ENCODE peak calls at places on chromosomes 5 and 9, in seven cellular contexts. Y is fibroblast of lung, Q is mammary epithelial cell, X is PC-3, H is H1, R is HCT116, J is neural progenitor cell. F is an unnamed sample.

GRCh38 chr5:9419794-9420193 is 126.1 kb downstream of the SEMA5A start:
- DNase-seq in X (no peak), R (no peak), Q (no peak), H (no peak), J (no peak), Y (no peak), F (no peak)

GRCh38 chr9:126459546-126459945 is 132.9 kb downstream of the MVB12B start:
- DNase-seq in R (no peak), Q (no peak), J (no peak), X (no peak), Y (no peak), H (no peak), F (no peak)

GRCh38 chr5:1883120-1883924 is 597 bp upstream of the IRX4 start:
- DNase-seq in J (peak; percentile 80), X (peak; percentile 14), H (no peak), Q (peak; percentile 57), R (no peak), Y (no peak), F (peak; percentile 30)

GRCh38 chr9:108153391-108153790 is 663.8 kb upstream of the KLF4 start:
- DNase-seq in Y (no peak), H (no peak), X (no peak), R (no peak), J (no peak), Q (no peak), F (no peak)

GRCh38 chr9:70412678-70413426 is 1.6 kb downstream of the KLF9 start:
- DNase-seq in X (peak; percentile 10), R (no peak), J (peak; percentile 52), H (no peak), Y (peak; percentile 81), Q (peak; percentile 67), F (peak; percentile 85)

GRCh38 chr5:129820-130219 is 37.9 kb downstream of the PLEKHG4B start:
- DNase-seq in Q (peak; percentile 9), R (no peak), X (no peak), J (no peak), H (no peak), Y (peak; percentile 82), F (peak; percentile 74)

GRCh38 chr5:151931260-151931659 is 6.6 kb upstream of the GLRA1 start:
- DNase-seq in J (no peak), X (no peak), H (no peak), Q (no peak), Y (no peak), R (no peak), F (no peak)

GRCh38 chr5:158634713-158635112 is 465.0 kb downstream of the EBF1 start:
- DNase-seq in H (no peak), J (peak; percentile 37), X (no peak), R (no peak), Q (no peak), Y (no peak), F (peak; percentile 57)

GRCh38 chr5:74647096-74647495 is 6.6 kb upstream of the ENC1 start:
- DNase-seq in J (no peak), H (no peak), X (no peak), Y (no peak), Q (peak; percentile 80), R (no peak), F (no peak)

GRCh38 chr5:141747646-141748229 is 65.7 kb upstream of the ARAP3 start:
- DNase-seq in R (no peak), X (no peak), Q (no peak), H (no peak), Y (no peak), J (no peak), F (no peak)

GRCh38 chr9:75027187-75028107 is 646 bp downstream of the CARNMT1 start:
- DNase-seq in R (peak; percentile 2), X (peak; percentile 20), Y (peak; percentile 47), Q (peak; percentile 39), H (peak; percentile 1), J (peak; percentile 78), F (peak; percentile 80)

GRCh38 chr5:11182441-11183080 is 421.5 kb upstream of the DAP start:
- DNase-seq in J (peak; percentile 62), R (peak; percentile 18), Q (no peak), X (peak; percentile 80), Y (peak; percentile 61), H (no peak), F (peak; percentile 66)

GRCh38 chr9:87063883-87064282 is 116.6 kb upstream of the GAS1 start:
- DNase-seq in J (no peak), Y (peak; percentile 63), Q (peak; percentile 66), R (no peak), H (no peak), X (no peak), F (peak; percentile 62)

GRCh38 chr9:110383491-110383890 is 45.8 kb upstream of the TXNDC8 start:
- DNase-seq in X (no peak), R (no peak), J (no peak), Y (no peak), Q (no peak), H (no peak), F (no peak)

GRCh38 chr5:66454186-66455078 is 141.8 kb upstream of the MAST4 start:
- DNase-seq in X (no peak), H (no peak), Y (peak; percentile 34), Q (peak; percentile 8), J (no peak), R (no peak), F (peak; percentile 68)

GRCh38 chr5:123670981-123671557 is 159.1 kb downstream of the CSNK1G3 start:
- DNase-seq in X (peak; percentile 66), H (peak; percentile 9), J (peak; percentile 61), Q (peak; percentile 23), Y (peak; percentile 66), R (peak; percentile 34), F (peak; percentile 51)

GRCh38 chr5:137192293-137192743 is 306.8 kb downstream of the SPOCK1 start:
- DNase-seq in H (no peak), X (peak; percentile 86), J (no peak), Q (peak; percentile 50), R (no peak), Y (no peak), F (peak; percentile 78)

GRCh38 chr9:114484854-114485443 is 20.3 kb downstream of the WHRN start:
- DNase-seq in J (no peak), X (peak; percentile 57), Y (peak; percentile 82), R (peak; percentile 73), Q (peak; percentile 90), H (no peak), F (peak; percentile 88)

GRCh38 chr9:126631254-126631653 is 17.5 kb downstream of the LMX1B start:
- DNase-seq in X (no peak), R (no peak), J (peak; percentile 71), Q (no peak), H (no peak), Y (no peak), F (peak; percentile 15)

GRCh38 chr5:44774279-44774880 is 34.4 kb upstream of the MRPS30 start:
- DNase-seq in X (peak; percentile 81), R (peak; percentile 38), J (peak; percentile 59), Q (peak; percentile 27), Y (peak; percentile 85), H (no peak), F (peak; percentile 76)

GRCh38 chr5:105230516-105230915 is 1667.9 kb upstream of the NUDT12 start:
- DNase-seq in Y (no peak), J (no peak), X (no peak), R (no peak), H (no peak), Q (no peak), F (no peak)

GRCh38 chr5:43192558-43193170 is 639 bp downstream of the NIM1K start:
- DNase-seq in R (no peak), Y (peak; percentile 39), X (peak; percentile 29), H (no peak), Q (peak; percentile 41), J (peak; percentile 39), F (peak; percentile 74)

GRCh38 chr5:175593794-175594193 is 64.1 kb upstream of the HRH2 start:
- DNase-seq in X (no peak), Q (no peak), J (no peak), Y (no peak), R (no peak), H (no peak), F (no peak)

DNA sequence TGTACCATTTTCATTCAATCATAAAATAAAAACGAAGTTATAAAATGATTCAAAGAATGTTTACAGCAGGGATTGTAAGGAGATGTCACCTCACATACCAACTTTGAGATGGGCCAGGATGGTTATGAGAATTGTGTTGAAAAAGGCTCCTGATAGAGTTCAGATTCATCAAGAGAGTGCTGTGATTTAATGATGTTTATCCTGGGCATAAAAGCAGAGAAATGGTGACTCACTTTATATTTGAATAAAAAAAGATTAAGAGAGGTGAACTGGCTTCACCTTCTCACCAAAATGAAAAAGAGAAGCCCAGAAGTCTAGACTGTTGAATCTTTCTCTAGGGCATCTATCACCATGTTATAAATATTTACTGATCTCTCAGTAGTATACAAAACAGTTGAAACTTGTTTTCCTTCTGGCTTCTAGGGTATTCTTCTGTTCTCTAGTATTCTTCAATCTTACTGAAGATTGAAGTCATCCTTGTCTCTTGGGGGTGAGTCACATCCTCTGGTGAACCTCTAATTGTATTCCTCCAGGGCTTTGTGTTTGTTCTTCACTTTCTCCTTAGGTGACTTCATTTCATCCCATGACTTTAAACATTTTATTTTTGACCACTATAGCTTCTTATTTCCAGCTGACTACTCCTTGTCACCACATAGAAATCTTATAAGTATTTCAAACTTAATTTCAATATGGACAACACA is 1237.2 kb upstream of the C9orf72 start:
- DNase-seq in J (no peak), R (no peak), X (peak; percentile 79), H (no peak), Y (no peak), Q (peak; percentile 87), F (no peak)
- H3K27ac ChIP-seq in J (no peak overlapping the region), R (no peak overlapping the region), X (peak overlapping the region; percentile 85), H (no peak overlapping the region), Y (no peak overlapping the region), Q (peak overlapping the region; percentile 5), F (no peak overlapping the region)

GRCh38 chr5:181173027-181173419 is 25.6 kb downstream of the OR2V2 start:
- DNase-seq in H (no peak), X (peak; percentile 68), R (no peak), Y (no peak), J (no peak), Q (no peak), F (no peak)

GRCh38 chr5:181176258-181176952 is 28.6 kb downstream of the TRIM7 start:
- DNase-seq in R (no peak), X (no peak), J (no peak), Y (no peak), Q (no peak), H (no peak), F (no peak)

GRCh38 chr5:181171782-181172181 is 24.4 kb downstream of the OR2V2 start:
- DNase-seq in J (no peak), Y (no peak), H (no peak), R (no peak), Q (no peak), X (no peak), F (no peak)

GRCh38 chr5:181170996-181171395 is 23.6 kb downstream of the OR2V2 start:
- DNase-seq in R (no peak), X (no peak), Q (no peak), J (no peak), H (no peak), Y (no peak), F (peak; percentile 47)

GRCh38 chr5:181173420-181174342 is 26.3 kb downstream of the OR2V2 start:
- DNase-seq in Y (no peak), R (peak; percentile 86), J (peak; percentile 59), Q (peak; percentile 95), H (peak; percentile 94), X (peak; percentile 80), F (peak; percentile 34)
- H3K9ac ChIP-seq in Y (no peak overlapping the region), R (peak overlapping the region; percentile 64), J (no peak overlapping the region), Q (no peak overlapping the region), H (peak overlapping the region; percentile 34), X (peak overlapping the region; percentile 42), F (no peak overlapping the region)

GRCh38 chr9:37650873-37651768 is at the start of gene FRMPD1:
- DNase-seq in X (peak; percentile 58), Y (peak; percentile 18), Q (peak; percentile 58), H (peak; percentile 13), J (peak; percentile 92), R (no peak), F (peak; percentile 76)
- TF ChIP-seq EZH2 in X (peak; percentile 44), Y (peak; percentile 88), Q (peak; percentile 86), H (peak; percentile 76), J (peak; percentile 83), R (no peak), F (no peak)

GRCh38 chr5:180179399-180180197 is 29.4 kb downstream of the RASGEF1C start:
- DNase-seq in Y (no peak), Q (no peak), X (no peak), J (peak; percentile 32), R (no peak), H (no peak), F (no peak)
- H3K27ac ChIP-seq in Y (no peak overlapping the region), Q (no peak overlapping the region), X (no peak overlapping the region), J (no peak overlapping the region), R (no peak overlapping the region), H (no peak overlapping the region), F (no peak overlapping the region)

F was measured in GM23248.